ENCODE peak calls at places on chromosomes 6 and 20, in nine cellular contexts. D is PC-3, W is GM20000, Y is heart left ventricle, G is neural progenitor cell, H is lower leg skin, N is body of pancreas, F is neural crest cell, I is IMR-90. B is an unnamed sample.

GRCh38 chr20:4366076-4366475 is 350.7 kb upstream of the RNF24 start:
- DNase-seq in N (no peak), W (no peak), G (no peak), Y (no peak), I (no peak), F (no peak), D (no peak), H (peak), B (no peak)

GRCh38 chr6:83119742-83120300 is 52.4 kb downstream of the DOP1A start:
- DNase-seq in I (no peak), W (no peak), N (no peak), G (no peak), Y (no peak), H (no peak), F (no peak), D (peak), B (no peak)

GRCh38 chr6:105087571-105088211 is 92.1 kb downstream of the POPDC3 start:
- DNase-seq in F (no peak), D (peak), Y (no peak), H (no peak), I (peak), W (peak), N (peak), G (peak), B (no peak)

GRCh38 chr20:32449890-32450401 is 91.8 kb downstream of the ASXL1 start:
- DNase-seq in Y (no peak), I (no peak), G (no peak), H (no peak), F (no peak), N (no peak), W (no peak), D (no peak), B (no peak)

GRCh38 chr6:107485157-107485556 is 4.8 kb upstream of the SOBP start:
- DNase-seq in W (no peak), Y (no peak), D (no peak), I (no peak), N (no peak), G (no peak), F (no peak), H (no peak), B (no peak)

GRCh38 chr6:137191670-137192069 is 18.2 kb upstream of the IL22RA2 start:
- DNase-seq in H (no peak), D (no peak), G (no peak), Y (no peak), F (no peak), I (no peak), N (no peak), W (no peak), B (no peak)

GRCh38 chr6:45076217-45076616 is 251.9 kb upstream of the RUNX2 start:
- DNase-seq in D (no peak), H (no peak), F (no peak), Y (no peak), W (no peak), G (no peak), I (peak), N (no peak), B (no peak)

GRCh38 chr6:46781478-46782378 is 11.5 kb upstream of the MEP1A start:
- DNase-seq in D (peak), H (peak), G (peak), Y (no peak), F (peak), N (peak), I (peak), W (peak), B (peak)

GRCh38 chr20:2768632-2769015 is 31.8 kb downstream of the CPXM1 start:
- DNase-seq in I (no peak), Y (no peak), F (no peak), W (no peak), H (no peak), D (no peak), G (no peak), N (no peak), B (no peak)

GRCh38 chr6:144062757-144063156 is 32.6 kb downstream of the SF3B5 start:
- DNase-seq in Y (no peak), F (no peak), D (no peak), H (no peak), I (no peak), G (no peak), W (no peak), N (no peak), B (no peak)

GRCh38 chr20:48265791-48266190 is 480.5 kb upstream of the SULF2 start:
- DNase-seq in Y (no peak), I (no peak), D (no peak), F (no peak), H (no peak), N (no peak), G (no peak), W (no peak), B (no peak)

GRCh38 chr6:10963113-10963512 is 76.3 kb downstream of the SYCP2L start:
- DNase-seq in F (no peak), G (no peak), D (no peak), H (no peak), I (peak), N (no peak), W (no peak), Y (no peak), B (no peak)

GRCh38 chr6:39617023-39617422 is 108.2 kb downstream of the KIF6 start:
- DNase-seq in N (no peak), F (no peak), H (no peak), I (no peak), G (peak), Y (no peak), W (no peak), D (no peak), B (no peak)

GRCh38 chr20:57661201-57662027 is 41.2 kb upstream of the ZBP1 start:
- DNase-seq in G (no peak), W (no peak), F (no peak), N (peak), I (no peak), H (no peak), Y (peak), D (no peak), B (peak)

GRCh38 chr6:148509152-148509571 is 166.5 kb downstream of the SASH1 start:
- DNase-seq in H (no peak), I (peak), F (no peak), Y (no peak), N (no peak), D (no peak), G (no peak), W (no peak), B (no peak)

GRCh38 chr6:78835817-78836216 is 31.5 kb upstream of the IRAK1BP1 start:
- DNase-seq in N (no peak), Y (no peak), G (no peak), H (no peak), W (no peak), I (peak), F (no peak), D (peak), B (no peak)

GRCh38 chr6:158018370-158018771 is 36.7 kb downstream of the SYNJ2 start:
- DNase-seq in F (no peak), I (peak), G (no peak), D (no peak), Y (no peak), N (no peak), H (no peak), W (no peak), B (no peak)

GRCh38 chr6:169452117-169452868 is 198.6 kb upstream of the THBS2 start:
- DNase-seq in I (peak), N (peak), W (no peak), H (peak), D (no peak), F (no peak), Y (peak), G (no peak), B (no peak)

GRCh38 chr6:170091639-170092579 is 199.0 kb downstream of the DLL1 start:
- DNase-seq in N (peak), W (no peak), I (no peak), G (no peak), Y (peak), H (no peak), D (no peak), F (no peak), B (peak)

GRCh38 chr6:156269751-156270369 is 507.3 kb upstream of the ARID1B start:
- DNase-seq in Y (no peak), H (no peak), D (no peak), G (no peak), I (no peak), F (no peak), W (no peak), N (no peak), B (no peak)

GRCh38 chr20:19976595-19977372 is 40.4 kb upstream of the NAA20 start:
- DNase-seq in D (peak), W (no peak), H (peak), F (peak), Y (peak), G (peak), N (peak), I (peak), B (no peak)

GRCh38 chr6:42222450-42222849 is 4.8 kb upstream of the MRPS10 start:
- DNase-seq in I (peak), N (no peak), Y (no peak), F (no peak), H (no peak), D (peak), G (no peak), W (no peak), B (no peak)

GRCh38 chr6:129954749-129955431 is 63.5 kb upstream of the L3MBTL3 start:
- DNase-seq in F (no peak), I (no peak), G (no peak), Y (no peak), N (no peak), W (no peak), D (no peak), H (no peak), B (no peak)

GRCh38 chr6:25993038-25993684 is 30.6 kb downstream of the TRIM38 start:
- DNase-seq in G (no peak), D (no peak), F (no peak), I (no peak), N (no peak), H (no peak), W (no peak), Y (no peak), B (no peak)
- TF ChIP-seq CTCF in G (no peak), D (no peak), F (no peak), I (no peak), N (no peak), H (no peak), W (no peak), Y (no peak), B (no peak)

DNA sequence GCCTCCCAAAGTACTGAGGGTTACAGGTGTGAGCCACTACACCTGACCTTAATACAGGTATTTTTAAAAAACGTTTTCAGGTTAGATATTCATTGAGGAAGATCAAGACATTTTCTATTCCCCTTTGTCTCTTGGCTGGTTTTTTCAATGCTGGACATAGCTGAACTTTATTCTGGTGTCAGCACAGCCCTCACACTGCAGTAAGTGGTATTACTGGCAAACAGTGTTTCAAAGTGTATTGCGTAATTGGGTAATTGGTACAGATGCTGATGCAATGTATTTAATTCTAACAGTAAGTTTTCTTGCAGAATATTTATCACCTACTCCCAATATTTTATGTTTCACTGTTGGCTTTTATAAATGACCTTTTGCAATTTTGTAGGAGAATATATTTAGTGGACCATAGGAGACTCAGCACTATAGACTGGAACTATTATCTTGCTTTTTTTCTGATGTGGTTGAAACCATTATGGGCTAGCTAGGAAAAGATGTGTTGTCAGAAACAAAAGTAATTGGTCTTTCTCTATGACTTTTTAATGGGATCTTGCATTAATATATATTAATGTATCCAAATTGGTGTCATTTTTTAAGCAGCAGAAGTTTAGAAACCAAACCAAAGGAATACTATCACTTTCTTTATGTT is 287.6 kb upstream of the SOX4 start:
- DNase-seq in W (no peak), G (no peak), N (no peak), Y (no peak), F (no peak), D (peak), I (peak), H (no peak), B (no peak)
- TF ChIP-seq CTCF in W (no peak), G (no peak), N (peak), Y (no peak), F (peak), D (no peak), I (no peak), H (no peak), B (no peak)

GRCh38 chr6:88013554-88013953 is 34.1 kb upstream of the SPACA1 start:
- DNase-seq in W (no peak), F (no peak), D (no peak), I (no peak), G (peak), N (no peak), H (no peak), Y (no peak), B (no peak)
- TF ChIP-seq CTCF in W (no peak), F (peak), D (no peak), I (no peak), G (peak), N (no peak), H (no peak), Y (no peak), B (peak)

GRCh38 chr6:49551866-49552129 is 1.3 kb downstream of the C6orf141 start:
- DNase-seq in F (no peak), N (no peak), W (peak), Y (no peak), D (no peak), G (no peak), H (no peak), I (no peak), B (no peak)

GRCh38 chr6:49551126-49551865 is 828 bp downstream of the C6orf141 start:
- DNase-seq in Y (no peak), N (peak), H (no peak), D (peak), I (no peak), G (peak), W (peak), F (peak), B (peak)

GRCh38 chr6:49550413-49551125 is at the start of gene C6orf141:
- DNase-seq in N (peak), D (peak), W (peak), Y (no peak), H (peak), F (peak), G (peak), I (no peak), B (peak)

GRCh38 chr6:49548613-49549304 is 1.7 kb upstream of the C6orf141 start:
- DNase-seq in H (no peak), D (no peak), N (no peak), W (no peak), Y (no peak), I (no peak), G (peak), F (no peak), B (no peak)

DNA sequence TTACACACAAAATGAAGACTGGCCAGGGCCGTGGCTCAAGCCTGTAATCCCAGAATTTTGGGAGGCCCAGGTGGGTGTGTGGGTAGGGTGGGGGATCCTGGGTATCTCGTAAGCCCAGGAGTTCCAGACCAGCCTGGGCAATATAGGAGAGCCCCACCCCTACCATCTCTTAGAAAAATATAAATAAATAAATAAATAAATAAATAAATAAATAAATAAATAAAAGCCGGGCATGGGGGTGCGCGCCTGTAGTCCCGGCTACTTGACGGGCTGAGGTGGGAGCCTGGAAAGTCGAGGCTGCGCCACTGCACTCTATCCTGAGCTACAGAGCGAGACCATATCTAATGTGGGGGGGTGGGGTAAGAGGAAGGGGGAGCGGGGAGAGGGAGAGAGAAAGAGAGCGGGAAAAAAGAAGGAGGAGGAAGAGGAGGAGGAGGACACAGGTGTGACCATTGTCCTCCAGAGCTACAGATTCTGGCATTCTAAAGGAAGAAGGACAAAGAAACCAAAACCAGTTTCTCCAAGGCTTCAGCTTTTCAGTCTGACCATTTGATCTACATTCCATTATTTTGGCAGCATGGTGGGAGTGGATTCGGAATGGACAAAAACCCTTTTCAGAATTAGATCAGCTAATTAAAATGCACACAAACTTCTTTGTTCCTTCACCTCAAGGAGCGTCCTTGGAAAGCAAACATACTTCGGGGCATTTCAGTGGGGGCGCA is 616 bp upstream of the C6orf141 start:
- DNase-seq in W (no peak), I (no peak), D (no peak), G (peak), F (no peak), Y (no peak), N (no peak), H (no peak), B (no peak)
- TF ChIP-seq CTCF in W (no peak), I (no peak), D (no peak), G (no peak), F (no peak), Y (no peak), N (no peak), H (no peak), B (no peak)

DNA sequence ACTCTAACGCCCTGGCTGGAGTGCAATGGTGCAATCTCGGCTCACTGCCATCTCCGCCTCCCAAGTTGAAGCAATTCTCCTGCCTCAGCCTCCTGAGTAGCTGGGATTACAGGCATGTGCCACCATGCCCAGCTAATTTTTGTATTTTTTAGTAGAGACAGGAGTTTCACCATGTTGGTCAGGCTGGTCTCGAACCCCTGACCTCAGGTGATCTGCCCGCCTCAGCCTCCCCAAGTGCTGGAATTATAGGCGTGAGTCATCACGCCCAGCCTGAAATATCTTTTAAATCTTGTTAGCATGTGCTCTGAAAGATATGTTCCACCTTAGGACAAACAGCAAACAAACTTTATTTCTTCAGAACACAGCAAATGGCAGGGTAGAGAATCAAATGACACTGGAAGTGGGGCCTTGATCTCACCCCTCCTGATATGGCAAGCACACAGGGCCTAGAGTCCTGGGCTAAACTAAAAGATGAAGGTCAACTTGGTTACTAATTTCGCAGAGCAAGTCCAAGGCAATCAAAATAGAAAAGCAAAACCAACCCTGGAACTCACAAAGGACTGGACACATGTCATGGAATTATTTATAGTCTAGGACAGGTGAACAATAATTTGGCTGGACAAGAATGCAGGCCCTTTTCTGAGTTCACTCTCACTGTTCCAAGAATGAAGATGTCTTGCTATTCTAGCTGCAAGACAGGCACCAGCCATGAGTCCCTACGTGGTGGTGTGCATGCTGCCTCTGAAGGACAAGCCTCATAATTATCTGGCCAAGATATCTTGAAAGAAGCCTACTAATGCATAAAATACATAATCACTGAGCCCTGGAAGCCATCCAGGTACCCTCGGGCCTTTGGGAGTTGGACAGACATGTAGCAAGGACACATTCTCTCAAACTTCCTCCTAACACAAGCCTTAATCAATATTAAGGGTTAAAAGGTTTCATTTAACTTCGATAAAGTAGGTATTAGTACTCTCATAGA is 35.6 kb downstream of the B4GALT5 start:
- DNase-seq in G (no peak), F (no peak), D (peak), H (no peak), Y (no peak), N (no peak), W (no peak), I (no peak), B (no peak)
- TF ChIP-seq CTCF in G (no peak), F (no peak), D (no peak), H (no peak), Y (no peak), N (no peak), W (no peak), I (no peak), B (no peak)

GRCh38 chr6:106446287-106446885 is 85.9 kb downstream of the CRYBG1 start:
- DNase-seq in G (no peak), Y (no peak), N (no peak), I (peak), D (peak), F (no peak), H (no peak), W (peak), B (no peak)
- TF ChIP-seq CTCF in G (peak), Y (peak), N (peak), I (peak), D (peak), F (peak), H (no peak), W (peak), B (no peak)

GRCh38 chr20:56171087-56172012 is 77.2 kb upstream of the MC3R start:
- DNase-seq in W (no peak), I (no peak), F (no peak), G (peak), N (no peak), H (no peak), Y (no peak), D (peak), B (no peak)
- TF ChIP-seq CTCF in W (no peak), I (no peak), F (no peak), G (peak), N (peak), H (no peak), Y (no peak), D (peak), B (peak)

GRCh38 chr20:22977047-22977785 is 57.9 kb upstream of the SSTR4 start:
- DNase-seq in H (peak), I (no peak), F (no peak), W (no peak), G (no peak), N (no peak), Y (no peak), D (no peak), B (no peak)
- TF ChIP-seq CTCF in H (no peak), I (no peak), F (no peak), W (no peak), G (no peak), N (no peak), Y (no peak), D (no peak), B (no peak)

B was measured in glutamatergic neuron.